ENCODE peak calls at places on chromosome 16, in five cellular contexts. One of them, this sample, is unnamed.

GRCh38 chr16:27841911-27842310 is 221.6 kb downstream of the GSG1L start:
- DNase-seq in DND-41: no peak
- DNase-seq in K562: no peak
- DNase-seq in kidney: no peak
- DNase-seq in suprapubic skin: peak; percentile 47
- DNase-seq in this sample: no peak

GRCh38 chr16:1654505-1655268 is 23.4 kb upstream of the JPT2 start:
- DNase-seq in K562: no peak
- DNase-seq in kidney: no peak
- DNase-seq in DND-41: no peak
- DNase-seq in suprapubic skin: no peak
- DNase-seq in this sample: no peak

GRCh38 chr16:69187387-69187890 is 475 bp downstream of the SNTB2 start:
- DNase-seq in DND-41: peak; percentile 50
- DNase-seq in kidney: peak; percentile 87
- DNase-seq in K562: peak; percentile 76
- DNase-seq in suprapubic skin: peak; percentile 84
- DNase-seq in this sample: peak; percentile 48

GRCh38 chr16:57863434-57864160 is 61.3 kb upstream of the KIFC3 start:
- DNase-seq in suprapubic skin: peak; percentile 82
- DNase-seq in kidney: peak; percentile 76
- DNase-seq in DND-41: no peak
- DNase-seq in K562: no peak
- DNase-seq in this sample: peak; percentile 87

GRCh38 chr16:72654535-72654934 is 393.4 kb downstream of the ZFHX3 start:
- DNase-seq in DND-41: no peak
- DNase-seq in K562: no peak
- DNase-seq in suprapubic skin: no peak
- DNase-seq in kidney: no peak
- DNase-seq in this sample: no peak

GRCh38 chr16:4190934-4191333 is 50.9 kb downstream of the SRL start:
- DNase-seq in kidney: no peak
- DNase-seq in suprapubic skin: no peak
- DNase-seq in K562: no peak
- DNase-seq in DND-41: no peak
- DNase-seq in this sample: no peak

GRCh38 chr16:74901606-74902005 is 83.3 kb downstream of the WDR59 start:
- DNase-seq in DND-41: no peak
- DNase-seq in K562: no peak
- DNase-seq in kidney: no peak
- DNase-seq in suprapubic skin: no peak
- DNase-seq in this sample: no peak

GRCh38 chr16:86988920-86989715 is 328.1 kb downstream of the C16orf95 start:
- DNase-seq in suprapubic skin: peak; percentile 66
- DNase-seq in K562: no peak
- DNase-seq in kidney: peak; percentile 65
- DNase-seq in DND-41: no peak
- DNase-seq in this sample: peak; percentile 55

GRCh38 chr16:3171181-3171854 is 16.7 kb upstream of the OR1F1 start:
- DNase-seq in suprapubic skin: no peak
- DNase-seq in K562: no peak
- DNase-seq in DND-41: no peak
- DNase-seq in kidney: peak; percentile 78
- DNase-seq in this sample: no peak

GRCh38 chr16:17417740-17418139 is 53.0 kb downstream of the XYLT1 start:
- DNase-seq in DND-41: no peak
- DNase-seq in K562: no peak
- DNase-seq in suprapubic skin: no peak
- DNase-seq in kidney: no peak
- DNase-seq in this sample: no peak

GRCh38 chr16:65772134-65772732 is 594.3 kb upstream of the CDH5 start:
- DNase-seq in DND-41: no peak
- DNase-seq in suprapubic skin: no peak
- DNase-seq in K562: no peak
- DNase-seq in kidney: no peak
- DNase-seq in this sample: no peak

GRCh38 chr16:81623365-81624102 is 155.6 kb upstream of the PLCG2 start:
- DNase-seq in kidney: no peak
- DNase-seq in DND-41: peak; percentile 46
- DNase-seq in suprapubic skin: no peak
- DNase-seq in K562: peak; percentile 53
- DNase-seq in this sample: peak; percentile 59

GRCh38 chr16:29784157-29784556 is 6.1 kb downstream of the ZG16 start:
- DNase-seq in suprapubic skin: no peak
- DNase-seq in DND-41: no peak
- DNase-seq in kidney: no peak
- DNase-seq in K562: no peak
- DNase-seq in this sample: no peak

GRCh38 chr16:10408824-10409381 is 23.0 kb downstream of the ATF7IP2 start:
- DNase-seq in K562: no peak
- DNase-seq in suprapubic skin: no peak
- DNase-seq in DND-41: peak; percentile 12
- DNase-seq in kidney: no peak
- DNase-seq in this sample: no peak

GRCh38 chr16:55035037-55035436 is 104.4 kb downstream of the IRX5 start:
- DNase-seq in K562: peak; percentile 63
- DNase-seq in DND-41: peak; percentile 51
- DNase-seq in suprapubic skin: peak; percentile 57
- DNase-seq in kidney: no peak
- DNase-seq in this sample: no peak

GRCh38 chr16:57985204-57986121 is 14.5 kb upstream of the CNGB1 start:
- DNase-seq in K562: peak; percentile 78
- DNase-seq in DND-41: no peak
- DNase-seq in suprapubic skin: no peak
- DNase-seq in kidney: peak; percentile 79
- DNase-seq in this sample: no peak

GRCh38 chr16:85384831-85385462 is 228.2 kb upstream of the GSE1 start:
- DNase-seq in DND-41: no peak
- DNase-seq in K562: no peak
- DNase-seq in kidney: peak; percentile 82
- DNase-seq in suprapubic skin: no peak
- DNase-seq in this sample: no peak

DNA sequence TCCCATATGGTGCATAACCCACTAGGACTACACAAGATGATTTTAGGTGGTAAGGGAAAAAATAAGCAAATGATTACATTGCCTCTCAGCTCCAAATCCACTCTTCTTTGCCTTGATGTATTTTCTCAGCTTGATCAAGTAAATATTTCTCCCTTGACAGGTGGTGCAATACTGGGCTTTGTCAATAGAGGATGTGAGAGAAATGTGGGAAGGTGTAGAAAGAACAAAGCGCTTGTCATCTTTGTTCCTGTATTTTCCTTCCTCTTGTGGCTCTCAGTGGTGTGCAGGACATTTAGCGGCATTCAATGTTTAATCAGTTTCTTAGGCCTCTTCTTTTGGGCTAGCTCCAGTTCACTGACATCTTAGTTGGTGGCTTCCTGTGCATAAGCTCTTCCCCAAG is 1165.8 kb upstream of the GOT2 start:
- DNase-seq in K562: no peak
- DNase-seq in DND-41: no peak
- DNase-seq in kidney: no peak
- DNase-seq in suprapubic skin: no peak
- DNase-seq in this sample: no peak
- TF ChIP-seq CTCF in K562: no peak
- TF ChIP-seq CTCF in DND-41: no peak
- TF ChIP-seq CTCF in kidney: no peak
- TF ChIP-seq CTCF in suprapubic skin: no peak
- TF ChIP-seq CTCF in this sample: no peak

GRCh38 chr16:88486398-88487123 is 33.5 kb downstream of the ZFPM1 start:
- DNase-seq in kidney: no peak
- DNase-seq in K562: no peak
- DNase-seq in DND-41: no peak
- DNase-seq in suprapubic skin: no peak
- DNase-seq in this sample: no peak

GRCh38 chr16:88491001-88491559 is 38.0 kb downstream of the ZFPM1 start:
- DNase-seq in K562: no peak
- DNase-seq in suprapubic skin: no peak
- DNase-seq in DND-41: no peak
- DNase-seq in kidney: no peak
- DNase-seq in this sample: no peak

GRCh38 chr16:88487124-88487432 is 34.0 kb downstream of the ZFPM1 start:
- DNase-seq in suprapubic skin: no peak
- DNase-seq in kidney: no peak
- DNase-seq in DND-41: no peak
- DNase-seq in K562: no peak
- DNase-seq in this sample: no peak

GRCh38 chr16:88489163-88489721 is 36.2 kb downstream of the ZFPM1 start:
- DNase-seq in suprapubic skin: no peak
- DNase-seq in K562: no peak
- DNase-seq in DND-41: no peak
- DNase-seq in kidney: no peak
- DNase-seq in this sample: no peak

GRCh38 chr16:88487920-88488842 is 35.1 kb downstream of the ZFPM1 start:
- DNase-seq in suprapubic skin: no peak
- DNase-seq in kidney: no peak
- DNase-seq in DND-41: no peak
- DNase-seq in K562: peak; percentile 69
- DNase-seq in this sample: no peak
- TF ChIP-seq CTCF in suprapubic skin: no peak
- TF ChIP-seq CTCF in kidney: no peak
- TF ChIP-seq CTCF in DND-41: no peak
- TF ChIP-seq CTCF in K562: no peak
- TF ChIP-seq CTCF in this sample: no peak

GRCh38 chr16:88376835-88377726 is 5.7 kb upstream of the ZNF469 start:
- DNase-seq in suprapubic skin: no peak
- DNase-seq in K562: no peak
- DNase-seq in DND-41: no peak
- DNase-seq in kidney: peak; percentile 70
- DNase-seq in this sample: no peak
- TF ChIP-seq CTCF in suprapubic skin: no peak
- TF ChIP-seq CTCF in K562: no peak
- TF ChIP-seq CTCF in DND-41: no peak
- TF ChIP-seq CTCF in kidney: no peak
- TF ChIP-seq CTCF in this sample: no peak

GRCh38 chr16:70586731-70587130 is 59.6 kb upstream of the IL34 start:
- DNase-seq in kidney: peak; percentile 53
- DNase-seq in DND-41: no peak
- DNase-seq in K562: no peak
- DNase-seq in suprapubic skin: no peak
- DNase-seq in this sample: no peak

GRCh38 chr16:70579648-70580630 is 56.3 kb downstream of the SF3B3 start:
- DNase-seq in K562: peak; percentile 71
- DNase-seq in kidney: peak; percentile 83
- DNase-seq in suprapubic skin: no peak
- DNase-seq in DND-41: no peak
- DNase-seq in this sample: no peak

GRCh38 chr16:70578035-70578434 is 54.4 kb downstream of the SF3B3 start:
- DNase-seq in suprapubic skin: peak; percentile 34
- DNase-seq in DND-41: no peak
- DNase-seq in K562: no peak
- DNase-seq in kidney: no peak
- DNase-seq in this sample: no peak

GRCh38 chr16:70579248-70579647 is 55.6 kb downstream of the SF3B3 start:
- DNase-seq in K562: no peak
- DNase-seq in kidney: no peak
- DNase-seq in DND-41: no peak
- DNase-seq in suprapubic skin: no peak
- DNase-seq in this sample: no peak

GRCh38 chr16:70582280-70582978 is 58.8 kb downstream of the SF3B3 start:
- DNase-seq in suprapubic skin: no peak
- DNase-seq in K562: peak; percentile 42
- DNase-seq in kidney: no peak
- DNase-seq in DND-41: no peak
- DNase-seq in this sample: no peak
- TF ChIP-seq CTCF in suprapubic skin: no peak
- TF ChIP-seq CTCF in K562: peak; percentile 66
- TF ChIP-seq CTCF in kidney: no peak
- TF ChIP-seq CTCF in DND-41: peak; percentile 62
- TF ChIP-seq CTCF in this sample: peak; percentile 40

DNA sequence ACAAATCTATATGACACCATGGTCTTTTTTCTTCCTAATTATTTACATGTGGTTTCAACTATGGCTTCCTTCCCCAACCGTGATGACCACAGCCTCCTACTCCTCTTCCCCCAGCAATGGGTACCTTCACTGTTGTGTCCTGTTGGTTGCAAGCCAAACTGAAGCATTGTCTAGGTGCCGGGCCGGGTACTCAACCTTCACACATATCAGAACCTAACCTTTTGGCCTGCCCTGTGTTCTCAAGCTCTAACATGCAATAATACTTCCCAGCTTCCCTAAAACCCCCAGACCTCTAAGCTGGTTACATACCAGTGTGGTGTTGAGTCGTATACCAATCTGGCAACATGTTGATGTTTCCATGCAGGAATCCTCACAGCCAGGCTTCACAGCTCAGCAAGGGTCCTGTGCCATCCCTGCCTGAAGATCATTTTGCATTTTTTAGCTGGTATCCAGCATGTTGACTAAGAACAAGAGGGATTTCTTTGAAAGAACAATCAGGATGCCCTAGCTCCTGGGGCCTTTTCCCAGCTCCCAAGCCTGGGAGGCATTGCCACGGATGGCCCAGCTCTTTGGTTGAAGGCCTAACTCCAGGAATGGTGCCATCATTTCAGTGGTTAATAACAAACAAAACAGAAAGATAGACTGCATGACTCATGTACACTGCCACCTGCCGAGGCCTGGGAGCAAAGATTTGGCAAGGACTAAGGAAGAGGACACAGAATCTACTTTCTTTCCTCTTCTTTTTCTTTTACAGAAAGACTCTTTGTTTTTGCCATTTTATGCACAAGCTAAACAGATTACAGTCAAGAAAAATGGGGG is 373.7 kb upstream of the SALL1 start:
- DNase-seq in K562: no peak
- DNase-seq in kidney: no peak
- DNase-seq in DND-41: no peak
- DNase-seq in suprapubic skin: no peak
- DNase-seq in this sample: peak; percentile 53
- TF ChIP-seq CTCF in K562: no peak
- TF ChIP-seq CTCF in kidney: peak; percentile 22
- TF ChIP-seq CTCF in DND-41: no peak
- TF ChIP-seq CTCF in suprapubic skin: no peak
- TF ChIP-seq CTCF in this sample: no peak

GRCh38 chr16:80460004-80460403 is 80.8 kb upstream of the DYNLRB2 start:
- DNase-seq in K562: no peak
- DNase-seq in DND-41: no peak
- DNase-seq in suprapubic skin: no peak
- DNase-seq in kidney: no peak
- DNase-seq in this sample: no peak

GRCh38 chr16:80459331-80459777 is 81.4 kb upstream of the DYNLRB2 start:
- DNase-seq in K562: no peak
- DNase-seq in suprapubic skin: no peak
- DNase-seq in kidney: no peak
- DNase-seq in DND-41: no peak
- DNase-seq in this sample: no peak

GRCh38 chr16:80463303-80463702 is 77.5 kb upstream of the DYNLRB2 start:
- DNase-seq in DND-41: no peak
- DNase-seq in suprapubic skin: no peak
- DNase-seq in kidney: no peak
- DNase-seq in K562: no peak
- DNase-seq in this sample: no peak

GRCh38 chr16:80462902-80463301 is 77.9 kb upstream of the DYNLRB2 start:
- DNase-seq in K562: no peak
- DNase-seq in kidney: no peak
- DNase-seq in suprapubic skin: no peak
- DNase-seq in DND-41: no peak
- DNase-seq in this sample: no peak

GRCh38 chr16:80460988-80461387 is 79.8 kb upstream of the DYNLRB2 start:
- DNase-seq in K562: no peak
- DNase-seq in DND-41: no peak
- DNase-seq in suprapubic skin: no peak
- DNase-seq in kidney: no peak
- DNase-seq in this sample: no peak
- TF ChIP-seq CTCF in K562: no peak
- TF ChIP-seq CTCF in DND-41: no peak
- TF ChIP-seq CTCF in suprapubic skin: no peak
- TF ChIP-seq CTCF in kidney: no peak
- TF ChIP-seq CTCF in this sample: no peak

This sample was measured in fibroblast of villous mesenchyme.